ENCODE peak calls at places on chromosomes 16 and 17, in four cellular contexts. X, K, S and G are unnamed samples.

GRCh38 chr17:72104164-72104862 is 16.5 kb upstream of the SOX9 start:
- DNase-seq in X (no peak), K (no peak), S (no peak), G (no peak)

GRCh38 chr16:85863384-85863774 is 35.6 kb upstream of the IRF8 start:
- DNase-seq in X (no peak), K (no peak), S (no peak), G (no peak)

GRCh38 chr16:55561319-55561848 is 5.1 kb upstream of the CAPNS2 start:
- DNase-seq in X (no peak), K (no peak), S (no peak), G (no peak)

GRCh38 chr17:12040478-12040877 is 19.8 kb downstream of the MAP2K4 start:
- DNase-seq in X (no peak), K (no peak), S (no peak), G (no peak)

GRCh38 chr17:57372156-57372555 is 115.8 kb downstream of the MSI2 start:
- DNase-seq in X (no peak), K (peak), S (no peak), G (no peak)

GRCh38 chr16:17138801-17139200 is 332.0 kb downstream of the XYLT1 start:
- DNase-seq in X (peak), K (no peak), S (no peak), G (no peak)

GRCh38 chr17:49494937-49495841 is at the start of gene NGFR:
- DNase-seq in X (peak), K (no peak), S (no peak), G (no peak)

GRCh38 chr16:81265052-81265451 is 26.6 kb downstream of the BCO1 start:
- DNase-seq in X (no peak), K (no peak), S (no peak), G (no peak)

GRCh38 chr16:27083861-27084261 is 17.1 kb downstream of the C16orf82 start:
- DNase-seq in X (no peak), K (no peak), S (no peak), G (peak)

GRCh38 chr17:10881959-10882358 is 44.1 kb upstream of the PIRT start:
- DNase-seq in X (no peak), K (no peak), S (no peak), G (no peak)

GRCh38 chr17:54494731-54495715 is 405.6 kb upstream of the TOM1L1 start:
- DNase-seq in X (peak), K (no peak), S (no peak), G (no peak)

GRCh38 chr17:66466933-66467367 is 164.5 kb downstream of the PRKCA start:
- DNase-seq in X (peak), K (peak), S (no peak), G (no peak)

GRCh38 chr17:56833023-56833811 is 503 bp downstream of the C17orf67 start:
- DNase-seq in X (peak), K (peak), S (peak), G (peak)

GRCh38 chr16:84821179-84821578 is 1.4 kb downstream of the CRISPLD2 start:
- DNase-seq in X (no peak), K (no peak), S (no peak), G (no peak)

DNA sequence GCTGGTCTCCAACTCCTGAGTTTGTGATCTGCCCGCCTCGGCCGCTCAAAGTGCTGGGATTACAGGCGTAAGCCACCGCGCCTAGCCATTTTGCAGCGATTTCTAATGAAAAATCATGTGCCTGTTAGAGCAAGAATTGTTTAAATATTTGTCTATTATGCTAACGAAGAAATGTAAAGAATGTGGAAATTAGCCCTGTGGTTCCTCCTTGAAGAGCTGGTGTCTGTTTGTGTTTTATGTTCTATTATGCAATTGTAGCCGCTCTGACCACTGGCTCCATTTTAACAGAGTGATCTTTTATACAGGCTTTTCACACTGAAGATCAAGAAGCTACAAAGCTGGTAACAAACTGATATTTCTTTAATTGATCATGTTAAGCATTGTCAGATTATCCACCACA is 217.3 kb downstream of the USP22 start:
- DNase-seq in X (no peak), K (no peak), S (no peak), G (no peak)
- H3K27ac ChIP-seq in X (no peak), K (no peak), S (no peak), G (no peak)

GRCh38 chr17:4497101-4497824 is 1.4 kb upstream of the SPNS2 start:
- DNase-seq in X (peak), K (no peak), S (no peak), G (no peak)
- H3K4me3 ChIP-seq in X (no peak), K (no peak), S (no peak), G (no peak)

GRCh38 chr16:71482569-71482968 is 6.6 kb downstream of the ZNF19 start:
- DNase-seq in X (no peak), K (no peak), S (no peak), G (no peak)

GRCh38 chr16:71484006-71484893 is 4.9 kb downstream of the ZNF19 start:
- DNase-seq in X (peak), K (peak), S (peak), G (peak)

GRCh38 chr16:71476457-71476856 is 12.7 kb downstream of the ZNF19 start:
- DNase-seq in X (no peak), K (no peak), S (no peak), G (no peak)

GRCh38 chr16:71474864-71475263 is 12.8 kb upstream of the ZNF23 start:
- DNase-seq in X (no peak), K (no peak), S (no peak), G (no peak)

GRCh38 chr16:71479420-71479819 is 9.7 kb downstream of the ZNF19 start:
- DNase-seq in X (peak), K (peak), S (no peak), G (no peak)
- TF ChIP-seq CTCF in X (peak), K (no peak), S (peak), G (no peak)

GRCh38 chr16:19872179-19872863 is 12.3 kb downstream of the GPRC5B start:
- DNase-seq in X (no peak), K (no peak), S (no peak), G (no peak)

GRCh38 chr16:19874816-19875546 is 9.7 kb downstream of the GPRC5B start:
- DNase-seq in X (no peak), K (no peak), S (peak), G (no peak)

GRCh38 chr16:19872935-19873334 is 11.7 kb downstream of the GPRC5B start:
- DNase-seq in X (no peak), K (no peak), S (no peak), G (no peak)

GRCh38 chr16:19875900-19876299 is 8.7 kb downstream of the GPRC5B start:
- DNase-seq in X (no peak), K (no peak), S (no peak), G (no peak)

DNA sequence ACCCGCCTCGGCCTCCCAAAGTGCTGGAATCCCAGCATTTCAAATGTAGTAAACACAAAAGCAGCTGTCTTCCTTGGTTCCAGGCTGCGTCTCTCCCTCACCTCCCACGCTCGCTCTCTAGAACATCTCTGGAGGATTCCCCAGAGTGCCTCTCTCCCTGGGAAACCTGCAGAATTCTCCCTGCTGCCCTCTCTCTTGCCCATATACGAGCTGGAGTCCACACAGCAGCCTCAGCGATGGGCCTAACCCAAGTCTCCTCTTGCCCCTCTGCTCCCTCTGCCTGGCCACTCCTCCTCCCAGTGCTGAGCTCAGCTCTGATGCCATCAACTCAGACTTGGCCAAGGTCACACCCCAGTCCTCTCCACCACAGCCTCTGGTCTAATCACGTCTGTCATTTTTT is 10.6 kb downstream of the GPRC5B start:
- DNase-seq in X (no peak), K (no peak), S (no peak), G (no peak)
- H3K27ac ChIP-seq in X (no peak), K (no peak), S (no peak), G (no peak)

DNA sequence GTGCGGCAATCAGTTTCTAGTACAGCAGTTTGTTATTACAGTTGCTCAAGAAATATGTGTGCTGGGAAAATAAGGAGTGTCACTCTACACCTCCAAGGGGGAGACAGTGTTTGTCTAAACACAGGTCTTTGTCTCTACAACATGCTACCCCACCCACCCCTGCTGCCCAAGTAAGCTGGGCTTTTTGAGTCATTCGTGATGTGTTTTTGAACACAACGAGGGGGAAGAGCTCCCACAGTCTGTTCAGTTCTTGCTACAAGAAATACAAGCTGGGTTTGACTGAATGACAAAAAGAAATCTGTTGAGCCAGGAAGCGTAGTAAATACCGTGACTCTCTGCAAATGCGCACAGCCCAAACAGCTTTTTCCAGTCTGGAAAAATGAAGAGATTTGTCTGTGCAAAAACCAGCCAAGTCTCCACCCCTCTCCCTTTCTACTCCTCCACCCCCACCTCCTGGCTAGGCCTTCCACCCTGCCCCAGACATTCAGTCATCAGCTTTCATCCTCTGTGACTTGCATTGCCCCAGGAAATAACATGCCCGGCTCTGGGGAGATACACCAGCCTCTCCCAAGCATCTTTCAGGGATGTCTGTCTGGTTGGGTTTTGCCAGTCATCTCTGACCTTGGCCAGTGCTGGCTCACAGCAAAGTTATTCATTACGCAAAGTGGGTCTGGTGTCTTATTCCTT is 25.7 kb downstream of the CHD9 start:
- DNase-seq in X (peak), K (peak), S (no peak), G (peak)
- H3K4me3 ChIP-seq in X (no peak), K (peak), S (no peak), G (no peak)

GRCh38 chr16:19389246-19389645 is 28.4 kb upstream of the TMC5 start:
- DNase-seq in X (peak), K (peak), S (peak), G (no peak)
- TF ChIP-seq CTCF in X (peak), K (peak), S (peak), G (peak)

DNA sequence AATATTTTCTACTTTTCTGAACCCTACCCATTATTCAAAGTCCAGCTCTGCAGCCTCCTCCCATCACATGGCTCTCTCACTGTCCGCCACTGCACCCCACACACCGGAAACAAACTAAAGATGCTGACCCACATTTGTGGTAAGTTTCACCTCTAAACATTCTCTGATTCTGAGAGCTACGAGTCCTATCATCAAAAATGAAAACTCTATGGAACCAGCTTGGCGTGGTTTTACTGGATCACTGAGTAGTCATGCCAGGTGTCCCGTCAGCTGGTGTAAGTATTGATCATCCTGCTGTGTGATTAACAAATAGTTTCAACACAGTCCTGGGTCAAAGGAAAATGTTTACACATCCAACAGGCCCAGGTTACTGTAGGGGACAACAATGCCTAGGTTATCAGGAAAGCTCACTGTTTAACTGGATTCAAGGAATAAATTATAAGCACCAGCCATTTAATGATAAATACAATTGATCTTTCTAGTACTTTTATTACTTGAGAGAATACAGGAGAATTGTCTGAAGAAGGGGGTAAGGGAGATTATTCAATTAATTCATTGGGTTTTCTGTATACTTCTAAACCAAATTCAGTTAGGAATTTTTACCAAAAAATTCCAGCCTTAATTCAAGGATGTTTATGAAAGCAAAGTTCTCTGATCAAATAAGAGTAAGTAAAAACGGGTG is 33.9 kb downstream of the CYTH1 start:
- DNase-seq in X (no peak), K (no peak), S (peak), G (no peak)
- H3K27ac ChIP-seq in X (no peak), K (no peak), S (peak), G (peak)